ENCODE peak calls at places on chromosome 7, in seven cellular contexts. Z, J, S, F, I, Y and D are unnamed samples.

GRCh38 chr7:127592550-127592949 is 986 bp upstream of the FSCN3 start:
- DNase-seq in Y (no peak), Z (no peak), I (no peak), S (no peak), J (no peak), F (no peak), D (no peak)

GRCh38 chr7:16891338-16891737 is 9.6 kb upstream of the AGR3 start:
- DNase-seq in Z (no peak), I (no peak), J (peak), S (peak), F (peak), Y (no peak), D (peak)

GRCh38 chr7:74292757-74293576 is 3.8 kb downstream of the CLIP2 start:
- DNase-seq in S (no peak), Y (no peak), I (no peak), F (no peak), Z (no peak), J (no peak), D (no peak)

GRCh38 chr7:15555385-15555859 is 6.4 kb downstream of the AGMO start:
- DNase-seq in F (no peak), S (peak), Z (no peak), I (no peak), J (no peak), Y (no peak), D (no peak)

GRCh38 chr7:78062214-78062613 is 263.6 kb downstream of the PHTF2 start:
- DNase-seq in S (no peak), J (no peak), F (no peak), Y (no peak), Z (no peak), I (no peak), D (no peak)

GRCh38 chr7:1539346-1540321 is 9.1 kb downstream of the MAFK start:
- DNase-seq in S (no peak), Y (no peak), I (peak), J (no peak), F (no peak), Z (peak), D (no peak)

GRCh38 chr7:38310601-38311057 is 37.2 kb upstream of the TARP start:
- DNase-seq in Z (no peak), F (no peak), S (peak), J (no peak), Y (no peak), I (no peak), D (peak)

GRCh38 chr7:128886391-128887168 is 23.9 kb downstream of the ATP6V1F start:
- DNase-seq in Z (no peak), I (no peak), F (no peak), Y (peak), J (no peak), S (no peak), D (no peak)

GRCh38 chr7:68564741-68565140 is 1033.5 kb upstream of the AUTS2 start:
- DNase-seq in I (no peak), Y (no peak), F (no peak), Z (no peak), J (no peak), S (no peak), D (no peak)

GRCh38 chr7:110003827-110004226 is 1087.1 kb upstream of the LRRN3 start:
- DNase-seq in I (no peak), J (peak), Y (no peak), F (no peak), Z (no peak), S (peak), D (peak)

GRCh38 chr7:36155811-36156361 is 2.8 kb downstream of the EEPD1 start:
- DNase-seq in S (peak), Y (no peak), Z (no peak), I (no peak), J (peak), F (no peak), D (no peak)

GRCh38 chr7:30082686-30083085 is 52.1 kb upstream of the MTURN start:
- DNase-seq in Y (no peak), Z (no peak), S (no peak), F (no peak), J (no peak), I (no peak), D (no peak)

GRCh38 chr7:6226194-6226799 is 46.1 kb downstream of the CYTH3 start:
- DNase-seq in S (peak), Z (no peak), J (no peak), F (no peak), I (no peak), Y (no peak), D (no peak)

GRCh38 chr7:37364871-37365270 is 83.8 kb downstream of the ELMO1 start:
- DNase-seq in J (no peak), Y (no peak), F (no peak), I (no peak), S (no peak), Z (no peak), D (no peak)

GRCh38 chr7:105257338-105257737 is 131.4 kb downstream of the SRPK2 start:
- DNase-seq in Y (no peak), I (no peak), S (peak), Z (no peak), F (no peak), J (no peak), D (peak)

GRCh38 chr7:105256621-105257283 is 132.0 kb downstream of the SRPK2 start:
- DNase-seq in Y (no peak), F (no peak), S (peak), Z (no peak), J (no peak), I (no peak), D (no peak)

GRCh38 chr7:105267244-105267643 is 121.5 kb downstream of the SRPK2 start:
- DNase-seq in S (peak), I (no peak), Z (no peak), F (no peak), Y (no peak), J (no peak), D (no peak)

GRCh38 chr7:105264707-105265106 is 124.0 kb downstream of the SRPK2 start:
- DNase-seq in I (no peak), F (no peak), Y (no peak), S (no peak), J (no peak), Z (no peak), D (no peak)

GRCh38 chr7:105261689-105262088 is 127.0 kb downstream of the SRPK2 start:
- DNase-seq in S (no peak), F (no peak), Z (no peak), J (no peak), Y (no peak), I (no peak), D (peak)
- TF ChIP-seq CTCF in S (no peak), F (no peak), Z (no peak), J (no peak), Y (no peak), I (no peak), D (no peak)

GRCh38 chr7:117333168-117333567 is 10.3 kb upstream of the WNT2 start:
- DNase-seq in J (peak), Z (no peak), S (no peak), Y (no peak), I (no peak), F (no peak), D (no peak)
- TF ChIP-seq CTCF in J (peak), Z (no peak), S (peak), Y (no peak), I (no peak), F (no peak), D (no peak)

GRCh38 chr7:117238472-117238871 is 84.4 kb downstream of the WNT2 start:
- DNase-seq in Z (no peak), F (no peak), Y (no peak), S (no peak), J (no peak), I (no peak), D (no peak)

GRCh38 chr7:117241088-117241487 is 81.8 kb downstream of the WNT2 start:
- DNase-seq in F (no peak), Z (no peak), Y (no peak), S (no peak), I (no peak), J (no peak), D (no peak)

GRCh38 chr7:117237646-117238045 is 85.2 kb downstream of the WNT2 start:
- DNase-seq in J (no peak), F (peak), Z (no peak), Y (no peak), S (no peak), I (no peak), D (no peak)

DNA sequence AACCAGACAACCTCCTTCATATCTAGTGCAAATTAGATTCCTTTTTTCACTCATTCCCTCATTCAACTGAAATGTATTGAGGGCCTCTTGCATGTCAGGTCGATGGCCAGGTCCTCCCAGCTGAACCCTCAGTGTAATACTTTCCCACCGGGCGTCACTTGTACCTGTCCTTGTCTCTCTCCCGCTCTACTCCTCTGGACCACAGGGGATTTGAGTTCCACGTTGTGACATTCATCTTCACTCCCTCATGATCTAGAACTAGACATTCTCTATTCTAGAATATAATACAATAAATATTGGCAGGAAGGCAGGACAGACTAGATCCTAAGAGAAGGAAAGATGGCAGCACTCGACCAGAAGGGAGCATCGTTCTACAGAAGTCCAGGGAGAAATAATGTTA is 83.9 kb downstream of the WNT2 start:
- DNase-seq in J (no peak), I (no peak), Y (no peak), S (no peak), F (no peak), Z (no peak), D (no peak)
- TF ChIP-seq CTCF in J (no peak), I (no peak), Y (no peak), S (no peak), F (no peak), Z (no peak), D (no peak)

GRCh38 chr7:118870187-118870586 is 645.7 kb downstream of the ANKRD7 start:
- DNase-seq in S (peak), F (no peak), J (peak), I (no peak), Z (no peak), Y (no peak), D (peak)
- TF ChIP-seq CTCF in S (no peak), F (no peak), J (peak), I (no peak), Z (peak), Y (peak), D (peak)

DNA sequence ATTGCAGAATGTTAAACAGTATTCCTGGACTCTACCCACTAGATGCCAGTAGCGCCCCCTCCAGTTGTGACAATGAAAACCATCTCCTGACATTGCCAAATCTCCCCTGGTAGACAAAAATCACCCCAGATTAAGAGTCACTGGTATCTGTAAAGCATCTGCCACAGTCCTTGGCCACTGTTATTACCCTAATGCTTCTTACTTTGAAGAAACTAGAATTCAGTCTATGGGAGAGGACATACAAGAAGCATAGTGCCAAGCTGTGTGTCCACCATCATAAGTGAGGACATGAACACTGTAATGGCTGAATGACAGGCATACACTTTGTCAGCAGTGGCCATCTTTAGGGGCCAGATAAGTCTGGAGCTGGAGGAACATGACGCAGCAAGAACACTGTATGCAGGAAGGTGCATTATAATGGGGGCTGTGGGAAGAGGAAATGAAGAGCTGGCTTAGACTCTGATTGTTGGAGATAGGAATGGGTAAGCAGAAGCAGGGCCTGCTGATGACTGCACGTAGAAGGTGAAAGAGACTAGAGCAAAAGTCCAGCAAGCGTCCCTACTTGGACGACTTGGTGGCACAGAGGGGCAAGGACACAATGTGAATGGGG is 32.5 kb downstream of the CBX3 start:
- DNase-seq in J (no peak), F (no peak), Y (no peak), I (no peak), Z (no peak), S (no peak), D (no peak)
- TF ChIP-seq CTCF in J (peak), F (no peak), Y (no peak), I (no peak), Z (no peak), S (no peak), D (no peak)

GRCh38 chr7:135414850-135415439 is 95.0 kb downstream of the CNOT4 start:
- DNase-seq in S (peak), I (no peak), Z (peak), F (no peak), J (peak), Y (no peak), D (peak)
- TF ChIP-seq CTCF in S (peak), I (no peak), Z (peak), F (peak), J (peak), Y (peak), D (peak)

GRCh38 chr7:135170223-135170997 is at the start of gene CYREN:
- DNase-seq in S (peak), J (peak), I (peak), F (peak), Y (peak), Z (peak), D (peak)

GRCh38 chr7:135168489-135169140 is 1.9 kb downstream of the CYREN start:
- DNase-seq in F (peak), Z (no peak), J (no peak), S (no peak), Y (no peak), I (no peak), D (no peak)

GRCh38 chr7:135169936-135170222 is 628 bp downstream of the CYREN start:
- DNase-seq in F (no peak), Z (no peak), S (peak), J (no peak), Y (no peak), I (no peak), D (no peak)

GRCh38 chr7:135168001-135168400 is 2.5 kb downstream of the CYREN start:
- DNase-seq in J (no peak), S (no peak), I (no peak), Y (no peak), F (peak), Z (no peak), D (no peak)

DNA sequence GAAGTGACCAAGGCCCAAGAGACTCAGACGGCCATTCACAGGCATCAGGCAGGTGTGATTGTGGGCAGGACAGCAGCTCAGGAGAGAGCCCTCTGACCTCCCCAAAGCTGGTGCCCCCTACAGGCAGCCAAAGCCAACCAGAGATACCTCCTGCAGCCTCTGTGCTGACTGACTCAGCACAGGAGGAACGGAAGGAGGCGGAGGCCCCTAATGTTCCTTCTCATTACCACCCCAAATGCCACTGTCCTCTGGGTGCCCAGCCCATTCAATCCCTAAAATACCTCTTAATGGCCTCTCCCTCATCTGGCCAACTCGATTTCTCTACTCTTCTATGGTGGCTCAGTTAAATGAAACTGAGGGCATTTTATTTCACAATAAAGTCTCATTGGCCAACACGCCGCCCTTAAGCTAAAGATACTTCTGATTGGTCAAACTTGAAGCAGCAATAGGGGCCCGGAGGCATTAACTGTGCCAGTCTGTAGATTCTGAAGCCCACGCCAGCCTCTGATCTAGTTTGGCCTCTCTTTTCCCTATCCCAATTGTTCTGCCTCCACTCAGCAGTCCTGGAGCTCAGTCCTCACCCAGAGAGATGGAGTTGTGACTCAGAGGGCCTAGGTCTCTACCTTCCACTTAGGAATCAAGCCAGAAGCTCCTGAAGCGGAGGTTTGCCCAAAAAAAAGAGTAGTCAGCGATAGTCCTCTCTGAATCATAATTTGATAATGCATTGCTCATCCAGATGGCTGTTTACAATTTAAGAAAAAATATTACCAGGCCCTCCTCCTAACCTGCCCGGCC is 1.2 kb downstream of the CYREN start:
- DNase-seq in J (peak), S (peak), F (peak), I (no peak), Z (peak), Y (no peak), D (peak)
- TF ChIP-seq CTCF in J (peak), S (peak), F (peak), I (no peak), Z (peak), Y (peak), D (peak)

DNA sequence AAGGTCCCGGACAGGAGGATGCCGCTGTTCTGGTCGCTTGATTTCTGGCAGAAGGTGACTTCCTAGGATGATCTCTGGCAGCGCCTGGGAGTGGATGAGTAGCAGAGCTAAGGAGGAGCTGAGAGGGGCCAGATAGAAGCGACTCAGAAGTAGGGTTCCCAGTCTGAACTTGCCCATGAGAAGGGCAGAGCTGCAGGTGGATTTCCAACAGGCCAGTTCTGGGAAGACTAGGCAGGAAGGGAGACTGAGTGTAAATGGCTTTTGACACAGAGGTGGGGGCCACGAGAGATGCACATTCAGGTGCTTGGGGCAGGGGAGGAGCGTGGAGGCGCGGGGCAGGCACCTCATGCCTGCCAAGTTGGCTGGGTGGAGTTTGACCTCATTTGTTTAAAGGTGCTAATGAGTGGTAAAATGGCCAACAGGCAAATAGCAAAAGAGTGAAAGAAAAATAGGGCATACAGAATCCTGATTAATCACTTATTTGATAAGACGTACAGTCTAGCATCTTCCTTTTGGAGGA is 58.8 kb downstream of the SHH start:
- DNase-seq in I (no peak), F (no peak), S (no peak), Y (no peak), J (no peak), Z (no peak), D (no peak)
- TF ChIP-seq CTCF in I (no peak), F (no peak), S (no peak), Y (no peak), J (no peak), Z (no peak), D (no peak)